ENCODE peak calls at places on chromosomes 5 and 9, in ten cellular contexts. One of them, this sample, is unnamed.

GRCh38 chr9:38017149-38017884 is 51.7 kb downstream of the SHB start:
- DNase-seq in fibroblast of lung: no peak
- DNase-seq in foreskin fibroblast: peak
- DNase-seq in H9: peak
- DNase-seq in progenitor cell of endocrine pancreas: no peak
- DNase-seq in AG10803: peak
- DNase-seq in osteocyte: no peak
- DNase-seq in B cell: no peak
- DNase-seq in brain microvascular endothelial cell: peak
- DNase-seq in A549: peak
- DNase-seq in this sample: no peak

GRCh38 chr9:131650254-131650653 is 89.6 kb downstream of the RAPGEF1 start:
- DNase-seq in fibroblast of lung: peak
- DNase-seq in foreskin fibroblast: peak
- DNase-seq in H9: no peak
- DNase-seq in progenitor cell of endocrine pancreas: no peak
- DNase-seq in AG10803: peak
- DNase-seq in osteocyte: no peak
- DNase-seq in B cell: no peak
- DNase-seq in brain microvascular endothelial cell: no peak
- DNase-seq in A549: no peak
- DNase-seq in this sample: no peak

GRCh38 chr5:146446861-146447733 is at the start of gene TCERG1:
- DNase-seq in fibroblast of lung: peak
- DNase-seq in foreskin fibroblast: peak
- DNase-seq in H9: peak
- DNase-seq in progenitor cell of endocrine pancreas: peak
- DNase-seq in AG10803: peak
- DNase-seq in osteocyte: peak
- DNase-seq in B cell: peak
- DNase-seq in brain microvascular endothelial cell: peak
- DNase-seq in A549: peak
- DNase-seq in this sample: peak

GRCh38 chr5:133405275-133406034 is 206.9 kb downstream of the FSTL4 start:
- DNase-seq in fibroblast of lung: no peak
- DNase-seq in foreskin fibroblast: no peak
- DNase-seq in H9: no peak
- DNase-seq in progenitor cell of endocrine pancreas: no peak
- DNase-seq in AG10803: no peak
- DNase-seq in osteocyte: peak
- DNase-seq in B cell: no peak
- DNase-seq in brain microvascular endothelial cell: no peak
- DNase-seq in A549: no peak
- DNase-seq in this sample: peak

GRCh38 chr5:176621661-176622079 is 8.7 kb downstream of the SNCB start:
- DNase-seq in fibroblast of lung: no peak
- DNase-seq in foreskin fibroblast: no peak
- DNase-seq in H9: no peak
- DNase-seq in progenitor cell of endocrine pancreas: no peak
- DNase-seq in AG10803: no peak
- DNase-seq in osteocyte: no peak
- DNase-seq in B cell: no peak
- DNase-seq in brain microvascular endothelial cell: peak
- DNase-seq in A549: no peak
- DNase-seq in this sample: no peak

GRCh38 chr9:38681747-38682227 is 38.1 kb downstream of the FAM240B start:
- DNase-seq in fibroblast of lung: peak
- DNase-seq in foreskin fibroblast: peak
- DNase-seq in H9: no peak
- DNase-seq in progenitor cell of endocrine pancreas: no peak
- DNase-seq in AG10803: peak
- DNase-seq in osteocyte: no peak
- DNase-seq in B cell: no peak
- DNase-seq in brain microvascular endothelial cell: peak
- DNase-seq in A549: no peak
- DNase-seq in this sample: no peak

GRCh38 chr9:16180546-16180945 is 627.7 kb downstream of the CCDC171 start:
- DNase-seq in fibroblast of lung: no peak
- DNase-seq in foreskin fibroblast: no peak
- DNase-seq in H9: no peak
- DNase-seq in progenitor cell of endocrine pancreas: no peak
- DNase-seq in AG10803: peak
- DNase-seq in osteocyte: no peak
- DNase-seq in B cell: no peak
- DNase-seq in brain microvascular endothelial cell: no peak
- DNase-seq in A549: no peak
- DNase-seq in this sample: no peak

GRCh38 chr5:31751620-31752019 is 112.7 kb downstream of the PDZD2 start:
- DNase-seq in fibroblast of lung: no peak
- DNase-seq in foreskin fibroblast: no peak
- DNase-seq in H9: no peak
- DNase-seq in progenitor cell of endocrine pancreas: no peak
- DNase-seq in AG10803: no peak
- DNase-seq in osteocyte: no peak
- DNase-seq in B cell: no peak
- DNase-seq in brain microvascular endothelial cell: no peak
- DNase-seq in A549: no peak
- DNase-seq in this sample: no peak

GRCh38 chr5:6611561-6612256 is 21.1 kb downstream of the NSUN2 start:
- DNase-seq in fibroblast of lung: no peak
- DNase-seq in foreskin fibroblast: no peak
- DNase-seq in H9: no peak
- DNase-seq in progenitor cell of endocrine pancreas: no peak
- DNase-seq in AG10803: no peak
- DNase-seq in osteocyte: peak
- DNase-seq in B cell: no peak
- DNase-seq in brain microvascular endothelial cell: no peak
- DNase-seq in A549: no peak
- DNase-seq in this sample: no peak

GRCh38 chr9:109107402-109108240 is 12.1 kb downstream of the TMEM245 start:
- DNase-seq in fibroblast of lung: peak
- DNase-seq in foreskin fibroblast: peak
- DNase-seq in H9: no peak
- DNase-seq in progenitor cell of endocrine pancreas: no peak
- DNase-seq in AG10803: peak
- DNase-seq in osteocyte: no peak
- DNase-seq in B cell: no peak
- DNase-seq in brain microvascular endothelial cell: peak
- DNase-seq in A549: peak
- DNase-seq in this sample: no peak

GRCh38 chr5:61159841-61160240 is 2.4 kb downstream of the SMIM15 start:
- DNase-seq in fibroblast of lung: peak
- DNase-seq in foreskin fibroblast: peak
- DNase-seq in H9: no peak
- DNase-seq in progenitor cell of endocrine pancreas: no peak
- DNase-seq in AG10803: no peak
- DNase-seq in osteocyte: no peak
- DNase-seq in B cell: no peak
- DNase-seq in brain microvascular endothelial cell: no peak
- DNase-seq in A549: no peak
- DNase-seq in this sample: no peak

GRCh38 chr9:76896035-76896434 is 9.9 kb downstream of the PRUNE2 start:
- DNase-seq in fibroblast of lung: no peak
- DNase-seq in foreskin fibroblast: no peak
- DNase-seq in H9: no peak
- DNase-seq in progenitor cell of endocrine pancreas: no peak
- DNase-seq in AG10803: no peak
- DNase-seq in osteocyte: no peak
- DNase-seq in B cell: no peak
- DNase-seq in brain microvascular endothelial cell: no peak
- DNase-seq in A549: no peak
- DNase-seq in this sample: no peak

GRCh38 chr5:13566903-13567339 is 377.6 kb downstream of the DNAH5 start:
- DNase-seq in fibroblast of lung: peak
- DNase-seq in foreskin fibroblast: peak
- DNase-seq in H9: no peak
- DNase-seq in progenitor cell of endocrine pancreas: no peak
- DNase-seq in AG10803: peak
- DNase-seq in osteocyte: no peak
- DNase-seq in B cell: no peak
- DNase-seq in brain microvascular endothelial cell: peak
- DNase-seq in A549: peak
- DNase-seq in this sample: no peak

GRCh38 chr5:135915466-135916001 is 19.9 kb upstream of the IL9 start:
- DNase-seq in fibroblast of lung: no peak
- DNase-seq in foreskin fibroblast: no peak
- DNase-seq in H9: no peak
- DNase-seq in progenitor cell of endocrine pancreas: no peak
- DNase-seq in AG10803: no peak
- DNase-seq in osteocyte: no peak
- DNase-seq in B cell: no peak
- DNase-seq in brain microvascular endothelial cell: no peak
- DNase-seq in A549: no peak
- DNase-seq in this sample: no peak

GRCh38 chr5:74765201-74765600 is 1.7 kb downstream of the GFM2 start:
- DNase-seq in fibroblast of lung: no peak
- DNase-seq in foreskin fibroblast: no peak
- DNase-seq in H9: no peak
- DNase-seq in progenitor cell of endocrine pancreas: no peak
- DNase-seq in AG10803: peak
- DNase-seq in osteocyte: no peak
- DNase-seq in B cell: no peak
- DNase-seq in brain microvascular endothelial cell: no peak
- DNase-seq in A549: no peak
- DNase-seq in this sample: no peak

GRCh38 chr5:133602829-133603380 is 9.4 kb downstream of the FSTL4 start:
- DNase-seq in fibroblast of lung: no peak
- DNase-seq in foreskin fibroblast: no peak
- DNase-seq in H9: no peak
- DNase-seq in progenitor cell of endocrine pancreas: no peak
- DNase-seq in AG10803: no peak
- DNase-seq in osteocyte: no peak
- DNase-seq in B cell: peak
- DNase-seq in brain microvascular endothelial cell: no peak
- DNase-seq in A549: no peak
- DNase-seq in this sample: no peak

GRCh38 chr5:137888875-137889759 is at the start of gene PKD2L2:
- DNase-seq in fibroblast of lung: peak
- DNase-seq in foreskin fibroblast: peak
- DNase-seq in H9: peak
- DNase-seq in progenitor cell of endocrine pancreas: no peak
- DNase-seq in AG10803: peak
- DNase-seq in osteocyte: peak
- DNase-seq in B cell: peak
- DNase-seq in brain microvascular endothelial cell: peak
- DNase-seq in A549: peak
- DNase-seq in this sample: no peak
- TF ChIP-seq CTCF in fibroblast of lung: no peak
- TF ChIP-seq CTCF in foreskin fibroblast: no peak
- TF ChIP-seq CTCF in H9: no peak
- TF ChIP-seq CTCF in progenitor cell of endocrine pancreas: no peak
- TF ChIP-seq CTCF in AG10803: no peak
- TF ChIP-seq CTCF in osteocyte: no peak
- TF ChIP-seq CTCF in B cell: no peak
- TF ChIP-seq CTCF in brain microvascular endothelial cell: no peak
- TF ChIP-seq CTCF in A549: no peak
- TF ChIP-seq CTCF in this sample: no peak

GRCh38 chr5:8842906-8843590 is 702.8 kb downstream of the SEMA5A start:
- DNase-seq in fibroblast of lung: peak
- DNase-seq in foreskin fibroblast: peak
- DNase-seq in H9: no peak
- DNase-seq in progenitor cell of endocrine pancreas: no peak
- DNase-seq in AG10803: peak
- DNase-seq in osteocyte: no peak
- DNase-seq in B cell: no peak
- DNase-seq in brain microvascular endothelial cell: peak
- DNase-seq in A549: no peak
- DNase-seq in this sample: no peak
- TF ChIP-seq CTCF in fibroblast of lung: peak
- TF ChIP-seq CTCF in foreskin fibroblast: peak
- TF ChIP-seq CTCF in H9: peak
- TF ChIP-seq CTCF in progenitor cell of endocrine pancreas: peak
- TF ChIP-seq CTCF in AG10803: peak
- TF ChIP-seq CTCF in osteocyte: peak
- TF ChIP-seq CTCF in B cell: no peak
- TF ChIP-seq CTCF in brain microvascular endothelial cell: peak
- TF ChIP-seq CTCF in A549: peak
- TF ChIP-seq CTCF in this sample: peak

GRCh38 chr9:6733831-6734230 is 23.9 kb upstream of the KDM4C start:
- DNase-seq in fibroblast of lung: no peak
- DNase-seq in foreskin fibroblast: no peak
- DNase-seq in H9: no peak
- DNase-seq in progenitor cell of endocrine pancreas: no peak
- DNase-seq in AG10803: no peak
- DNase-seq in osteocyte: no peak
- DNase-seq in B cell: no peak
- DNase-seq in brain microvascular endothelial cell: no peak
- DNase-seq in A549: no peak
- DNase-seq in this sample: no peak

GRCh38 chr9:6735422-6735821 is 22.4 kb upstream of the KDM4C start:
- DNase-seq in fibroblast of lung: no peak
- DNase-seq in foreskin fibroblast: no peak
- DNase-seq in H9: no peak
- DNase-seq in progenitor cell of endocrine pancreas: no peak
- DNase-seq in AG10803: no peak
- DNase-seq in osteocyte: no peak
- DNase-seq in B cell: no peak
- DNase-seq in brain microvascular endothelial cell: no peak
- DNase-seq in A549: no peak
- DNase-seq in this sample: no peak

GRCh38 chr9:6733243-6733642 is 24.5 kb upstream of the KDM4C start:
- DNase-seq in fibroblast of lung: no peak
- DNase-seq in foreskin fibroblast: no peak
- DNase-seq in H9: no peak
- DNase-seq in progenitor cell of endocrine pancreas: no peak
- DNase-seq in AG10803: no peak
- DNase-seq in osteocyte: no peak
- DNase-seq in B cell: no peak
- DNase-seq in brain microvascular endothelial cell: no peak
- DNase-seq in A549: no peak
- DNase-seq in this sample: no peak

DNA sequence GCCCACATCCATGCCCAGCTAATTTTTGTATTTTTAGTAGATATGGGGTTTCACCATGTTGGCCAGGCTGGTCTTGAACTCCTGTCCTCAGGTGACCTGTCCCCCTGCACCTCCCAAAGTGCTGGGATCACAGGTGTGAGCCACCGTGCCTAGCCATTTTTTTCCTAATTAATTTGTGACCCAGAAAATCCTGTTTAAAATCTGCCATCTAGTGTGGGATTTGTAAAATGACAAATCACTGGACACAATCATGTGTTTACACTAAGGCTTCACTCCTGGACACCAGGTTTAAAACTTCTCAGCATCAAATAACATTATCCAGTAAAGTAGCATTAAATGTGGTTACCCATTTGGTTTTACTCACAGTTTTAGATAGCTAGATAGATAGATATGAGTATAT is 18.6 kb upstream of the KDM4C start:
- DNase-seq in fibroblast of lung: peak
- DNase-seq in foreskin fibroblast: peak
- DNase-seq in H9: no peak
- DNase-seq in progenitor cell of endocrine pancreas: no peak
- DNase-seq in AG10803: peak
- DNase-seq in osteocyte: no peak
- DNase-seq in B cell: no peak
- DNase-seq in brain microvascular endothelial cell: no peak
- DNase-seq in A549: peak
- DNase-seq in this sample: no peak
- TF ChIP-seq CTCF in fibroblast of lung: no peak
- TF ChIP-seq CTCF in foreskin fibroblast: peak
- TF ChIP-seq CTCF in H9: peak
- TF ChIP-seq CTCF in progenitor cell of endocrine pancreas: peak
- TF ChIP-seq CTCF in AG10803: peak
- TF ChIP-seq CTCF in osteocyte: peak
- TF ChIP-seq CTCF in B cell: no peak
- TF ChIP-seq CTCF in brain microvascular endothelial cell: peak
- TF ChIP-seq CTCF in A549: peak
- TF ChIP-seq CTCF in this sample: peak

GRCh38 chr5:109448838-109449237 is 39.1 kb upstream of the PJA2 start:
- DNase-seq in fibroblast of lung: no peak
- DNase-seq in foreskin fibroblast: no peak
- DNase-seq in H9: no peak
- DNase-seq in progenitor cell of endocrine pancreas: no peak
- DNase-seq in AG10803: no peak
- DNase-seq in osteocyte: no peak
- DNase-seq in B cell: no peak
- DNase-seq in brain microvascular endothelial cell: no peak
- DNase-seq in A549: no peak
- DNase-seq in this sample: no peak
- TF ChIP-seq CTCF in fibroblast of lung: no peak
- TF ChIP-seq CTCF in foreskin fibroblast: no peak
- TF ChIP-seq CTCF in H9: no peak
- TF ChIP-seq CTCF in progenitor cell of endocrine pancreas: no peak
- TF ChIP-seq CTCF in AG10803: no peak
- TF ChIP-seq CTCF in osteocyte: no peak
- TF ChIP-seq CTCF in B cell: no peak
- TF ChIP-seq CTCF in brain microvascular endothelial cell: no peak
- TF ChIP-seq CTCF in A549: no peak
- TF ChIP-seq CTCF in this sample: no peak